ENCODE peak calls at places on chromosome X, in seven cellular contexts. One of them, this sample, is unnamed.

GRCh38 chrX:29422034-29422433 is 793.3 kb upstream of the MAGEB2 start:
- DNase-seq in activated CD4-positive, alpha-beta memory T cell treated with anti-CD3 and anti-CD28 coated beads, Interleukin-2, amount 10 ng/mL, durations not matched to agents 7 days and 5 days: no peak
- DNase-seq in Calu3: no peak
- DNase-seq in GF-D8: no peak
- DNase-seq in frontal cortex: no peak
- DNase-seq in NCI-H1105: no peak
- DNase-seq in H9: no peak
- DNase-seq in this sample: no peak

GRCh38 chrX:30779453-30780030 is 109.5 kb downstream of the TAB3 start:
- DNase-seq in frontal cortex: no peak
- DNase-seq in GF-D8: no peak
- DNase-seq in Calu3: no peak
- DNase-seq in H9: peak
- DNase-seq in NCI-H1105: no peak
- DNase-seq in activated CD4-positive, alpha-beta memory T cell treated with anti-CD3 and anti-CD28 coated beads, Interleukin-2, amount 10 ng/mL, durations not matched to agents 7 days and 5 days: no peak
- DNase-seq in this sample: no peak

GRCh38 chrX:130280901-130281300 is 12.2 kb upstream of the ZNF280C start:
- DNase-seq in NCI-H1105: no peak
- DNase-seq in H9: peak
- DNase-seq in frontal cortex: no peak
- DNase-seq in activated CD4-positive, alpha-beta memory T cell treated with anti-CD3 and anti-CD28 coated beads, Interleukin-2, amount 10 ng/mL, durations not matched to agents 7 days and 5 days: no peak
- DNase-seq in GF-D8: no peak
- DNase-seq in Calu3: no peak
- DNase-seq in this sample: no peak

GRCh38 chrX:46209037-46209436 is 336.2 kb downstream of the ZNF674 start:
- DNase-seq in Calu3: no peak
- DNase-seq in frontal cortex: no peak
- DNase-seq in H9: no peak
- DNase-seq in GF-D8: no peak
- DNase-seq in NCI-H1105: no peak
- DNase-seq in activated CD4-positive, alpha-beta memory T cell treated with anti-CD3 and anti-CD28 coated beads, Interleukin-2, amount 10 ng/mL, durations not matched to agents 7 days and 5 days: no peak
- DNase-seq in this sample: no peak

GRCh38 chrX:115989686-115990085 is 180.9 kb upstream of the AGTR2 start:
- DNase-seq in NCI-H1105: no peak
- DNase-seq in H9: no peak
- DNase-seq in activated CD4-positive, alpha-beta memory T cell treated with anti-CD3 and anti-CD28 coated beads, Interleukin-2, amount 10 ng/mL, durations not matched to agents 7 days and 5 days: no peak
- DNase-seq in frontal cortex: no peak
- DNase-seq in Calu3: no peak
- DNase-seq in GF-D8: no peak
- DNase-seq in this sample: no peak

GRCh38 chrX:55220119-55220794 is at the start of gene PAGE5:
- DNase-seq in NCI-H1105: no peak
- DNase-seq in GF-D8: no peak
- DNase-seq in Calu3: no peak
- DNase-seq in frontal cortex: no peak
- DNase-seq in H9: no peak
- DNase-seq in activated CD4-positive, alpha-beta memory T cell treated with anti-CD3 and anti-CD28 coated beads, Interleukin-2, amount 10 ng/mL, durations not matched to agents 7 days and 5 days: no peak
- DNase-seq in this sample: no peak

GRCh38 chrX:87005183-87005582 is 512.4 kb upstream of the KLHL4 start:
- DNase-seq in H9: no peak
- DNase-seq in Calu3: no peak
- DNase-seq in frontal cortex: no peak
- DNase-seq in GF-D8: no peak
- DNase-seq in NCI-H1105: no peak
- DNase-seq in activated CD4-positive, alpha-beta memory T cell treated with anti-CD3 and anti-CD28 coated beads, Interleukin-2, amount 10 ng/mL, durations not matched to agents 7 days and 5 days: no peak
- DNase-seq in this sample: no peak

GRCh38 chrX:56813318-56813837 is 84.3 kb downstream of the NBDY start:
- DNase-seq in NCI-H1105: no peak
- DNase-seq in activated CD4-positive, alpha-beta memory T cell treated with anti-CD3 and anti-CD28 coated beads, Interleukin-2, amount 10 ng/mL, durations not matched to agents 7 days and 5 days: peak
- DNase-seq in Calu3: no peak
- DNase-seq in GF-D8: peak
- DNase-seq in frontal cortex: no peak
- DNase-seq in H9: peak
- DNase-seq in this sample: no peak

GRCh38 chrX:139113682-139114081 is 402.2 kb upstream of the FGF13 start:
- DNase-seq in NCI-H1105: no peak
- DNase-seq in activated CD4-positive, alpha-beta memory T cell treated with anti-CD3 and anti-CD28 coated beads, Interleukin-2, amount 10 ng/mL, durations not matched to agents 7 days and 5 days: no peak
- DNase-seq in Calu3: no peak
- DNase-seq in H9: no peak
- DNase-seq in GF-D8: peak
- DNase-seq in frontal cortex: no peak
- DNase-seq in this sample: no peak

GRCh38 chrX:49071877-49072711 is 1.7 kb downstream of the PRAF2 start:
- DNase-seq in frontal cortex: peak
- DNase-seq in H9: peak
- DNase-seq in GF-D8: no peak
- DNase-seq in Calu3: no peak
- DNase-seq in NCI-H1105: peak
- DNase-seq in activated CD4-positive, alpha-beta memory T cell treated with anti-CD3 and anti-CD28 coated beads, Interleukin-2, amount 10 ng/mL, durations not matched to agents 7 days and 5 days: no peak
- DNase-seq in this sample: no peak

GRCh38 chrX:30791296-30792278 is 97.5 kb downstream of the TAB3 start:
- DNase-seq in Calu3: no peak
- DNase-seq in NCI-H1105: no peak
- DNase-seq in frontal cortex: no peak
- DNase-seq in activated CD4-positive, alpha-beta memory T cell treated with anti-CD3 and anti-CD28 coated beads, Interleukin-2, amount 10 ng/mL, durations not matched to agents 7 days and 5 days: no peak
- DNase-seq in H9: no peak
- DNase-seq in GF-D8: no peak
- DNase-seq in this sample: no peak

GRCh38 chrX:118872102-118872566 is 48.5 kb downstream of the ZCCHC12 start:
- DNase-seq in H9: no peak
- DNase-seq in NCI-H1105: no peak
- DNase-seq in GF-D8: no peak
- DNase-seq in activated CD4-positive, alpha-beta memory T cell treated with anti-CD3 and anti-CD28 coated beads, Interleukin-2, amount 10 ng/mL, durations not matched to agents 7 days and 5 days: no peak
- DNase-seq in frontal cortex: no peak
- DNase-seq in Calu3: peak
- DNase-seq in this sample: no peak

GRCh38 chrX:68831405-68832100 is 2.7 kb downstream of the EFNB1 start:
- DNase-seq in NCI-H1105: no peak
- DNase-seq in frontal cortex: no peak
- DNase-seq in Calu3: no peak
- DNase-seq in activated CD4-positive, alpha-beta memory T cell treated with anti-CD3 and anti-CD28 coated beads, Interleukin-2, amount 10 ng/mL, durations not matched to agents 7 days and 5 days: no peak
- DNase-seq in H9: peak
- DNase-seq in GF-D8: no peak
- DNase-seq in this sample: no peak

GRCh38 chrX:19907794-19908193 is 20.4 kb upstream of the SH3KBP1 start:
- DNase-seq in GF-D8: no peak
- DNase-seq in NCI-H1105: no peak
- DNase-seq in frontal cortex: no peak
- DNase-seq in Calu3: no peak
- DNase-seq in activated CD4-positive, alpha-beta memory T cell treated with anti-CD3 and anti-CD28 coated beads, Interleukin-2, amount 10 ng/mL, durations not matched to agents 7 days and 5 days: no peak
- DNase-seq in H9: no peak
- DNase-seq in this sample: no peak

GRCh38 chrX:110210417-110211139 is 107.3 kb downstream of the AMMECR1 start:
- DNase-seq in Calu3: no peak
- DNase-seq in frontal cortex: no peak
- DNase-seq in activated CD4-positive, alpha-beta memory T cell treated with anti-CD3 and anti-CD28 coated beads, Interleukin-2, amount 10 ng/mL, durations not matched to agents 7 days and 5 days: no peak
- DNase-seq in GF-D8: no peak
- DNase-seq in NCI-H1105: peak
- DNase-seq in H9: no peak
- DNase-seq in this sample: no peak

GRCh38 chrX:9566150-9566621 is 101.3 kb downstream of the TBL1X start:
- DNase-seq in activated CD4-positive, alpha-beta memory T cell treated with anti-CD3 and anti-CD28 coated beads, Interleukin-2, amount 10 ng/mL, durations not matched to agents 7 days and 5 days: no peak
- DNase-seq in Calu3: peak
- DNase-seq in GF-D8: no peak
- DNase-seq in NCI-H1105: no peak
- DNase-seq in frontal cortex: no peak
- DNase-seq in H9: no peak
- DNase-seq in this sample: peak

GRCh38 chrX:124902953-124903352 is 416.7 kb upstream of the TEX13C start:
- DNase-seq in NCI-H1105: no peak
- DNase-seq in frontal cortex: no peak
- DNase-seq in GF-D8: no peak
- DNase-seq in H9: no peak
- DNase-seq in activated CD4-positive, alpha-beta memory T cell treated with anti-CD3 and anti-CD28 coated beads, Interleukin-2, amount 10 ng/mL, durations not matched to agents 7 days and 5 days: no peak
- DNase-seq in Calu3: no peak
- DNase-seq in this sample: no peak

GRCh38 chrX:52839137-52839536 is 28.1 kb downstream of the XAGE5 start:
- DNase-seq in GF-D8: no peak
- DNase-seq in NCI-H1105: no peak
- DNase-seq in Calu3: no peak
- DNase-seq in activated CD4-positive, alpha-beta memory T cell treated with anti-CD3 and anti-CD28 coated beads, Interleukin-2, amount 10 ng/mL, durations not matched to agents 7 days and 5 days: no peak
- DNase-seq in frontal cortex: no peak
- DNase-seq in H9: no peak
- DNase-seq in this sample: no peak

GRCh38 chrX:20522420-20522819 is 255.7 kb upstream of the RPS6KA3 start:
- DNase-seq in frontal cortex: no peak
- DNase-seq in GF-D8: no peak
- DNase-seq in activated CD4-positive, alpha-beta memory T cell treated with anti-CD3 and anti-CD28 coated beads, Interleukin-2, amount 10 ng/mL, durations not matched to agents 7 days and 5 days: no peak
- DNase-seq in NCI-H1105: no peak
- DNase-seq in H9: no peak
- DNase-seq in Calu3: no peak
- DNase-seq in this sample: no peak

GRCh38 chrX:63551856-63552255 is 200.7 kb upstream of the SPIN4 start:
- DNase-seq in GF-D8: no peak
- DNase-seq in H9: no peak
- DNase-seq in NCI-H1105: no peak
- DNase-seq in activated CD4-positive, alpha-beta memory T cell treated with anti-CD3 and anti-CD28 coated beads, Interleukin-2, amount 10 ng/mL, durations not matched to agents 7 days and 5 days: no peak
- DNase-seq in Calu3: no peak
- DNase-seq in frontal cortex: no peak
- DNase-seq in this sample: no peak

GRCh38 chrX:55039471-55039870 is 8.7 kb upstream of the ALAS2 start:
- DNase-seq in activated CD4-positive, alpha-beta memory T cell treated with anti-CD3 and anti-CD28 coated beads, Interleukin-2, amount 10 ng/mL, durations not matched to agents 7 days and 5 days: no peak
- DNase-seq in frontal cortex: no peak
- DNase-seq in Calu3: no peak
- DNase-seq in H9: no peak
- DNase-seq in GF-D8: no peak
- DNase-seq in NCI-H1105: no peak
- DNase-seq in this sample: no peak

GRCh38 chrX:20756585-20756984 is 489.9 kb upstream of the RPS6KA3 start:
- DNase-seq in H9: no peak
- DNase-seq in frontal cortex: no peak
- DNase-seq in GF-D8: no peak
- DNase-seq in Calu3: no peak
- DNase-seq in activated CD4-positive, alpha-beta memory T cell treated with anti-CD3 and anti-CD28 coated beads, Interleukin-2, amount 10 ng/mL, durations not matched to agents 7 days and 5 days: no peak
- DNase-seq in NCI-H1105: no peak
- DNase-seq in this sample: no peak

GRCh38 chrX:6981718-6982406 is 165.7 kb upstream of the STS start:
- DNase-seq in frontal cortex: no peak
- DNase-seq in activated CD4-positive, alpha-beta memory T cell treated with anti-CD3 and anti-CD28 coated beads, Interleukin-2, amount 10 ng/mL, durations not matched to agents 7 days and 5 days: no peak
- DNase-seq in Calu3: no peak
- DNase-seq in NCI-H1105: no peak
- DNase-seq in GF-D8: no peak
- DNase-seq in H9: no peak
- DNase-seq in this sample: no peak

GRCh38 chrX:74606799-74607198 is 7.6 kb downstream of the RLIM start:
- DNase-seq in Calu3: no peak
- DNase-seq in frontal cortex: no peak
- DNase-seq in H9: no peak
- DNase-seq in GF-D8: no peak
- DNase-seq in activated CD4-positive, alpha-beta memory T cell treated with anti-CD3 and anti-CD28 coated beads, Interleukin-2, amount 10 ng/mL, durations not matched to agents 7 days and 5 days: no peak
- DNase-seq in NCI-H1105: no peak
- DNase-seq in this sample: no peak

GRCh38 chrX:106955004-106955772 is 35.0 kb downstream of the CLDN2 start:
- DNase-seq in GF-D8: no peak
- DNase-seq in activated CD4-positive, alpha-beta memory T cell treated with anti-CD3 and anti-CD28 coated beads, Interleukin-2, amount 10 ng/mL, durations not matched to agents 7 days and 5 days: no peak
- DNase-seq in H9: no peak
- DNase-seq in NCI-H1105: no peak
- DNase-seq in frontal cortex: no peak
- DNase-seq in Calu3: no peak
- DNase-seq in this sample: no peak

GRCh38 chrX:18973527-18974192 is 10.3 kb downstream of the PHKA2 start:
- DNase-seq in GF-D8: no peak
- DNase-seq in Calu3: peak
- DNase-seq in NCI-H1105: peak
- DNase-seq in activated CD4-positive, alpha-beta memory T cell treated with anti-CD3 and anti-CD28 coated beads, Interleukin-2, amount 10 ng/mL, durations not matched to agents 7 days and 5 days: no peak
- DNase-seq in H9: no peak
- DNase-seq in frontal cortex: no peak
- DNase-seq in this sample: no peak

GRCh38 chrX:9378980-9379696 is 85.7 kb upstream of the TBL1X start:
- DNase-seq in frontal cortex: no peak
- DNase-seq in Calu3: peak
- DNase-seq in H9: no peak
- DNase-seq in GF-D8: peak
- DNase-seq in NCI-H1105: no peak
- DNase-seq in activated CD4-positive, alpha-beta memory T cell treated with anti-CD3 and anti-CD28 coated beads, Interleukin-2, amount 10 ng/mL, durations not matched to agents 7 days and 5 days: no peak
- DNase-seq in this sample: no peak

GRCh38 chrX:53155512-53156206 is 61.7 kb downstream of the KANTR start:
- DNase-seq in activated CD4-positive, alpha-beta memory T cell treated with anti-CD3 and anti-CD28 coated beads, Interleukin-2, amount 10 ng/mL, durations not matched to agents 7 days and 5 days: no peak
- DNase-seq in Calu3: no peak
- DNase-seq in H9: no peak
- DNase-seq in GF-D8: no peak
- DNase-seq in NCI-H1105: no peak
- DNase-seq in frontal cortex: no peak
- DNase-seq in this sample: no peak

GRCh38 chrX:37871626-37872302 is 24.4 kb upstream of the DYNLT3 start:
- DNase-seq in frontal cortex: no peak
- DNase-seq in NCI-H1105: no peak
- DNase-seq in H9: no peak
- DNase-seq in activated CD4-positive, alpha-beta memory T cell treated with anti-CD3 and anti-CD28 coated beads, Interleukin-2, amount 10 ng/mL, durations not matched to agents 7 days and 5 days: peak
- DNase-seq in GF-D8: no peak
- DNase-seq in Calu3: peak
- DNase-seq in this sample: no peak

GRCh38 chrX:23008431-23009099 is 8.8 kb downstream of the DDX53 start:
- DNase-seq in H9: no peak
- DNase-seq in NCI-H1105: no peak
- DNase-seq in activated CD4-positive, alpha-beta memory T cell treated with anti-CD3 and anti-CD28 coated beads, Interleukin-2, amount 10 ng/mL, durations not matched to agents 7 days and 5 days: no peak
- DNase-seq in Calu3: peak
- DNase-seq in GF-D8: no peak
- DNase-seq in frontal cortex: no peak
- DNase-seq in this sample: no peak

This sample was measured in omental fat pad.